ENCODE peak calls at places on chromosomes 6 and 20, in six cellular contexts. N is fibroblast of the aortic adventitia; D is CD8-positive, alpha-beta memory T cell; S is GM12865; U is mesendoderm; G is LoVo. J is an unnamed sample.

GRCh38 chr6:36875250-36875633 is 639 bp upstream of the PPIL1 start:
- DNase-seq in N (no peak), D (no peak), S (no peak), U (no peak), G (no peak), J (no peak)

GRCh38 chr6:164102701-164103100 is 688.2 kb downstream of the QKI start:
- DNase-seq in N (no peak), D (no peak), S (no peak), U (no peak), G (no peak), J (no peak)

GRCh38 chr6:9851541-9852380 is 563.1 kb downstream of the TFAP2A start:
- DNase-seq in N (peak; percentile 6), D (no peak), S (peak; percentile 48), U (peak; percentile 92), G (no peak), J (peak; percentile 6)

GRCh38 chr20:4811661-4812181 is 90.0 kb downstream of the PRND start:
- DNase-seq in N (no peak), D (peak; percentile 49), S (peak; percentile 44), U (no peak), G (no peak), J (no peak)

GRCh38 chr20:10536531-10536930 is 101.4 kb downstream of the SLX4IP start:
- DNase-seq in N (peak; percentile 64), D (peak; percentile 4), S (no peak), U (peak; percentile 60), G (peak; percentile 37), J (no peak)

GRCh38 chr6:83867527-83868161 is 8.2 kb downstream of the CYB5R4 start:
- DNase-seq in N (peak; percentile 94), D (no peak), S (peak; percentile 50), U (peak; percentile 73), G (no peak), J (no peak)

GRCh38 chr20:52958206-52958605 is 14.0 kb upstream of the TSHZ2 start:
- DNase-seq in N (no peak), D (no peak), S (no peak), U (no peak), G (no peak), J (no peak)

GRCh38 chr6:775863-776262 is 82.9 kb upstream of the EXOC2 start:
- DNase-seq in N (no peak), D (no peak), S (no peak), U (no peak), G (no peak), J (no peak)

GRCh38 chr6:155807243-155807642 is 351.6 kb upstream of the NOX3 start:
- DNase-seq in N (no peak), D (no peak), S (no peak), U (no peak), G (no peak), J (no peak)

GRCh38 chr20:6940052-6940451 is 172.6 kb downstream of the BMP2 start:
- DNase-seq in N (peak; percentile 18), D (no peak), S (peak; percentile 6), U (peak; percentile 88), G (no peak), J (no peak)

GRCh38 chr20:62318411-62319345 is 15.9 kb downstream of the ADRM1 start:
- DNase-seq in N (no peak), D (no peak), S (no peak), U (no peak), G (no peak), J (no peak)

GRCh38 chr6:161035182-161035980 is 43.8 kb downstream of the MAP3K4 start:
- DNase-seq in N (no peak), D (no peak), S (no peak), U (no peak), G (no peak), J (no peak)

GRCh38 chr20:19888269-19888669 is 128.9 kb upstream of the NAA20 start:
- DNase-seq in N (no peak), D (no peak), S (no peak), U (no peak), G (no peak), J (no peak)

GRCh38 chr20:56689852-56690485 is 60.9 kb downstream of the TFAP2C start:
- DNase-seq in N (no peak), D (no peak), S (no peak), U (no peak), G (no peak), J (no peak)